ENCODE peak calls at places on chromosomes 6 and 20, in four cellular contexts. O, Q, X and R are unnamed samples.

GRCh38 chr6:28408076-28408802 is 8.7 kb upstream of the ZSCAN12 start:
- DNase-seq in O (no peak), Q (peak), X (no peak), R (no peak)

GRCh38 chr20:57432874-57433491 is 41.8 kb downstream of the RBM38 start:
- DNase-seq in O (no peak), Q (peak), X (no peak), R (no peak)

GRCh38 chr20:34791289-34792020 is 34.0 kb downstream of the NCOA6 start:
- DNase-seq in O (no peak), Q (peak), X (peak), R (no peak)

GRCh38 chr6:161373905-161374451 is 100.1 kb upstream of the AGPAT4 start:
- DNase-seq in O (peak), Q (peak), X (peak), R (peak)

GRCh38 chr6:69835414-69836179 is 30.8 kb upstream of the COL19A1 start:
- DNase-seq in O (no peak), Q (peak), X (peak), R (peak)

GRCh38 chr6:114084327-114084890 is 113.5 kb upstream of the HDAC2 start:
- DNase-seq in O (no peak), Q (no peak), X (no peak), R (no peak)

GRCh38 chr6:15232836-15233510 is 12.9 kb upstream of the JARID2 start:
- DNase-seq in O (no peak), Q (no peak), X (no peak), R (no peak)

GRCh38 chr6:10276888-10277287 is 138.0 kb downstream of the TFAP2A start:
- DNase-seq in O (no peak), Q (no peak), X (no peak), R (no peak)

GRCh38 chr6:79607000-79607399 is 24.1 kb upstream of the SH3BGRL2 start:
- DNase-seq in O (no peak), Q (peak), X (no peak), R (no peak)

GRCh38 chr20:33933469-33933909 is 60.2 kb upstream of the RALY start:
- DNase-seq in O (peak), Q (peak), X (peak), R (peak)

GRCh38 chr6:85797993-85798392 is 155.3 kb upstream of the SYNCRIP start:
- DNase-seq in O (no peak), Q (no peak), X (peak), R (no peak)

GRCh38 chr6:10393544-10394225 is 21.2 kb downstream of the TFAP2A start:
- DNase-seq in O (no peak), Q (no peak), X (no peak), R (no peak)

GRCh38 chr6:5108068-5108467 is 22.9 kb downstream of the PPP1R3G start:
- DNase-seq in O (no peak), Q (no peak), X (no peak), R (no peak)

GRCh38 chr20:12860619-12861247 is 148.0 kb upstream of the SPTLC3 start:
- DNase-seq in O (no peak), Q (no peak), X (no peak), R (no peak)

GRCh38 chr6:131828080-131828479 is 20.3 kb downstream of the ENPP1 start:
- DNase-seq in O (no peak), Q (peak), X (no peak), R (peak)

GRCh38 chr20:346640-347316 is at the start of gene NRSN2:
- DNase-seq in O (peak), Q (peak), X (peak), R (peak)

GRCh38 chr6:56840467-56841371 is 114.2 kb upstream of the BEND6 start:
- DNase-seq in O (no peak), Q (peak), X (peak), R (peak)

GRCh38 chr6:33634203-33634727 is 13.1 kb downstream of the ITPR3 start:
- DNase-seq in O (no peak), Q (no peak), X (no peak), R (no peak)

GRCh38 chr6:18323935-18324707 is 59.8 kb upstream of the DEK start:
- DNase-seq in O (no peak), Q (peak), X (peak), R (peak)

GRCh38 chr6:42294759-42295158 is 77.1 kb upstream of the MRPS10 start:
- DNase-seq in O (no peak), Q (peak), X (no peak), R (peak)

DNA sequence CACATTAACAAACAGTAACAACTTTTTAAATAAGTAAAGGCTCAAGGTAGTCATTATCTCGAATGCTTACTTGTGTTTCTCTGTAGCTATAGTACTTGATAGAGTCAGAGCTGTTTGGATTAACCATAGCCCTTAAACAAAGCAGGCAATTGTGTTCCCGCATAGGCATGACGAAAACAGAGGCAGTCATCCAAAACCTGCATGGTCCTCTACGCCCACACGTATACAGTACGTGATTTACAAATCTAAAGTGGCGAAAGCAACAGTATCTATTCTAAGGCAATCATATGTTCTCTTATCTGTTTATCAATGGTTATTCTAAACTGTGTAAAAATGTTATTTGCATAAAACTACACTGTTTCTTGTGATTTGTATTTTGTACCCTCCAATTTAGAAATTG is 31.8 kb downstream of the HFE start:
- DNase-seq in O (no peak), Q (no peak), X (peak), R (no peak)
- H3K27ac ChIP-seq in O (no peak), Q (no peak), X (peak), R (no peak)

GRCh38 chr6:44275271-44275748 is 5.1 kb downstream of the TMEM151B start:
- DNase-seq in O (no peak), Q (no peak), X (no peak), R (no peak)
- H3K4me3 ChIP-seq in O (no peak), Q (peak), X (no peak), R (no peak)

GRCh38 chr20:64077541-64077875 is 1.8 kb downstream of the RGS19 start:
- DNase-seq in O (no peak), Q (no peak), X (no peak), R (no peak)
- H3K27ac ChIP-seq in O (no peak), Q (no peak), X (no peak), R (no peak)

DNA sequence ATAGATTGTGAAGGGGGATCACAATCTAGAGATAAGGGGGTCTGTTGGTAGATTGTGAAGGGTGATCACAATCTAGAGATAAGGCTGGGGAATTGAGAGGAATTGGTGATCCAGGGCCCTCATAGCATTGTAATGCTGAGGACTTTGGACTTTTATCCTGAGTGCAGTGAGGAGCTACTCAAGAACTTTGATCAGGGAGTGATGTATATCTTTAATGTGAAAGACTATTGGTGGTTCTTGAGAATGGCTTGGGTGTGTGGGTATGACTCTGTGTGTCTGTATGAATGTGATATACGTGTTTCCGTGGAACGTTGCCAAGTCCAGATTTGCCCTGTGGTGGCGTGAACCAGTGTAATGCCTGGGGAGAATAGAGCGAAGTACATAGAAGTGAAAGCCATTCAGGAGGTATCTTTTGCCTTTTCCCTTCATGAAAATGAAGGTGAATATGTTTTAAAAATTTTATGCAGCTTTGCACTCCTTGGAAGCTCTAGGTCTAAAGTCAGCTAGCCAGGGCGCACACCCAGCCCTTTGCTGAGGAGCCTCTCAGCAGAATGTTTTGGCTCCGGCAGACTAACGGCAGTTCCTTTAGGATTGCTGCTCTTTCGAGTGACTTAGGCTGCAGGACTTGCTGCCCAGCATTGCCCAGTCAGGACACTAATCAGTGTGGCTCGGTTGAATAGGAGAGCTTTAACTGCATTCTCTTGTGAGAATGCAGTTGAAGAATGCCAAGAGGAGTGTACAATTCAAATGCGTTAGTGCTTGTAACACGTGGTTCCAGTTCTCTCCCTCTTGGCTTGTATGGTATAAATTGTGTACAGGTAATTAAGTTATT is 3.5 kb downstream of the ZFAND3 start:
- DNase-seq in O (no peak), Q (peak), X (peak), R (peak)
- H3K4me3 ChIP-seq in O (no peak), Q (no peak), X (no peak), R (no peak)

GRCh38 chr6:156816505-156816904 is 39.3 kb downstream of the ARID1B start:
- DNase-seq in O (no peak), Q (peak), X (no peak), R (no peak)
- H3K27ac ChIP-seq in O (no peak), Q (no peak), X (no peak), R (no peak)